ENCODE peak calls at places on chromosomes 2 and 18, in nine cellular contexts. D is gastrocnemius medialis, Z is endothelial cell of umbilical vein, J is heart left ventricle, C is heart right ventricle, I is uterus, A is RWPE2, Q is Caco-2, T is fibroblast of lung. V is an unnamed sample. For H3K4me1, the result is how much of the 10 kb centered on the place peaks cover.

GRCh38 chr2:171810409-171810993 is 83.5 kb downstream of the SLC25A12 start:
- DNase-seq in Z (no peak), T (peak), Q (no peak), A (no peak), J (no peak), C (no peak), D (no peak), I (no peak), V (no peak)

GRCh38 chr2:134127496-134127895 is 126.4 kb upstream of the MGAT5 start:
- DNase-seq in T (no peak), D (no peak), Z (no peak), C (no peak), I (no peak), A (no peak), Q (no peak), J (no peak), V (no peak)

GRCh38 chr2:148524519-148524919 is 120.0 kb upstream of the EPC2 start:
- DNase-seq in Q (no peak), D (no peak), Z (no peak), I (no peak), C (no peak), T (no peak), A (no peak), J (no peak), V (no peak)

GRCh38 chr2:66440011-66440542 is 5.2 kb downstream of the MEIS1 start:
- DNase-seq in Z (peak), T (peak), D (no peak), A (no peak), Q (no peak), I (no peak), J (peak), C (no peak), V (no peak)

GRCh38 chr2:29249666-29250253 is 134.5 kb downstream of the CLIP4 start:
- DNase-seq in D (no peak), J (no peak), Z (no peak), T (no peak), C (no peak), Q (no peak), A (no peak), I (no peak), V (no peak)

GRCh38 chr2:97857553-97857952 is 138.2 kb downstream of the TMEM131 start:
- DNase-seq in D (peak), T (no peak), A (no peak), J (no peak), Q (no peak), Z (no peak), I (no peak), C (no peak), V (no peak)

GRCh38 chr2:119028327-119029174 is 86.6 kb downstream of the MARCO start:
- DNase-seq in T (peak), J (no peak), Q (peak), A (no peak), D (no peak), I (no peak), Z (peak), C (no peak), V (no peak)

GRCh38 chr2:84832772-84833461 is 48.0 kb downstream of the TRABD2A start:
- DNase-seq in I (no peak), A (no peak), Q (no peak), Z (no peak), T (no peak), J (peak), C (peak), D (peak), V (peak)

GRCh38 chr2:166127217-166128155 is at the start of gene SCN1A:
- DNase-seq in Q (peak), A (no peak), C (no peak), D (no peak), Z (peak), J (no peak), T (peak), I (no peak), V (no peak)

GRCh38 chr2:239684271-239684670 is 283.5 kb upstream of the HDAC4 start:
- DNase-seq in Q (no peak), I (no peak), A (no peak), D (no peak), C (no peak), J (no peak), Z (no peak), T (no peak), V (peak)

GRCh38 chr2:172938713-172939375 is 136.8 kb upstream of the MAP3K20 start:
- DNase-seq in Z (no peak), D (no peak), C (no peak), J (no peak), I (no peak), T (peak), Q (no peak), A (no peak), V (no peak)

GRCh38 chr2:121944072-121944829 is 188.8 kb downstream of the TSN start:
- DNase-seq in I (no peak), D (peak), T (peak), Z (no peak), Q (no peak), J (no peak), A (no peak), C (no peak), V (no peak)

GRCh38 chr18:23881778-23882177 is 132.8 kb upstream of the TTC39C start:
- DNase-seq in I (no peak), J (no peak), Q (no peak), C (no peak), A (no peak), D (no peak), T (no peak), Z (no peak), V (no peak)

GRCh38 chr18:58417752-58418151 is 211.1 kb downstream of the ALPK2 start:
- DNase-seq in C (no peak), I (no peak), D (no peak), A (no peak), Q (no peak), T (peak), J (no peak), Z (peak), V (no peak)

GRCh38 chr2:230907361-230908093 is 17.5 kb downstream of the GPR55 start:
- DNase-seq in D (no peak), Z (no peak), T (no peak), Q (no peak), A (no peak), J (no peak), I (no peak), C (no peak), V (no peak)

GRCh38 chr18:46642561-46642960 is 14.5 kb downstream of the LOXHD1 start:
- DNase-seq in C (no peak), A (no peak), Q (no peak), I (no peak), Z (no peak), T (no peak), J (no peak), D (no peak), V (no peak)

GRCh38 chr2:189933041-189933440 is 129.5 kb downstream of the MSTN start:
- DNase-seq in I (no peak), T (no peak), J (no peak), D (no peak), Z (no peak), C (no peak), Q (no peak), A (no peak), V (no peak)

GRCh38 chr2:238928520-238929241 is 80.8 kb downstream of the TWIST2 start:
- DNase-seq in Z (no peak), A (peak), D (no peak), Q (no peak), J (no peak), T (no peak), I (peak), C (no peak), V (no peak)

GRCh38 chr2:189995679-189996078 is 66.8 kb downstream of the MSTN start:
- DNase-seq in A (no peak), Z (no peak), I (no peak), D (no peak), T (no peak), J (no peak), Q (no peak), C (no peak), V (no peak)

GRCh38 chr2:172259835-172260234 is 157.1 kb upstream of the DLX2 start:
- DNase-seq in T (no peak), A (no peak), D (no peak), C (no peak), I (no peak), J (no peak), Z (no peak), Q (no peak), V (no peak)

GRCh38 chr2:11710210-11710609 is 36.2 kb upstream of the LPIN1 start:
- DNase-seq in C (no peak), Q (no peak), D (peak), J (no peak), I (no peak), Z (peak), A (no peak), T (peak), V (peak)

GRCh38 chr2:67824196-67824595 is 238.6 kb downstream of the C1D start:
- DNase-seq in I (peak), Z (no peak), A (no peak), J (no peak), C (no peak), Q (no peak), D (no peak), T (peak), V (no peak)

GRCh38 chr2:21067125-21067524 is 23.3 kb upstream of the APOB start:
- DNase-seq in J (no peak), Z (no peak), I (no peak), A (no peak), T (no peak), C (no peak), Q (no peak), D (no peak), V (no peak)

GRCh38 chr2:174331731-174332606 is 2.8 kb upstream of the SP9 start:
- DNase-seq in I (no peak), C (no peak), A (no peak), Q (no peak), J (no peak), T (no peak), D (no peak), Z (no peak), V (no peak)

GRCh38 chr2:196112408-196113039 is 43.9 kb upstream of the DNAH7 start:
- DNase-seq in Q (no peak), D (no peak), I (no peak), A (no peak), T (peak), C (no peak), Z (no peak), J (no peak), V (no peak)

GRCh38 chr2:218568190-218569037 is at the start of the genes CNOT9 and USP37:
- DNase-seq in A (peak), T (peak), J (peak), I (peak), D (peak), Q (peak), Z (peak), C (peak), V (peak)

GRCh38 chr18:48409591-48410094 is 460 bp upstream of the ZBTB7C start:
- DNase-seq in D (peak), I (no peak), J (peak), T (peak), A (no peak), Q (peak), C (peak), Z (peak), V (peak)

GRCh38 chr2:240818543-240819403 is 1.2 kb downstream of the KIF1A start:
- DNase-seq in C (no peak), J (no peak), I (no peak), D (no peak), Z (no peak), Q (no peak), T (no peak), A (peak), V (no peak)
- H3K4me3 ChIP-seq in C (peak), J (peak), I (no peak), D (peak), Z (no peak), Q (peak), T (no peak), A (no peak), V (peak)

GRCh38 chr18:63175264-63175663 is 144.3 kb downstream of the BCL2 start:
- DNase-seq in Z (no peak), D (no peak), T (no peak), Q (no peak), I (no peak), A (no peak), C (no peak), J (no peak), V (no peak)
- H3K4me1 ChIP-seq in Z (under half), D (under half), T (under half), Q (under half), I (under half), A (under half), C (under half), J (under half), V (under half)

GRCh38 chr2:80499095-80499494 is 194.5 kb upstream of the LRRTM1 start:
- DNase-seq in I (no peak), C (peak), A (no peak), J (peak), D (no peak), Q (peak), T (peak), Z (no peak), V (no peak)
- TF ChIP-seq CTCF in I (peak), C (peak), A (peak), J (peak), D (no peak), Q (peak), T (peak), Z (no peak), V (no peak)

GRCh38 chr18:11147371-11147860 is 2.0 kb downstream of the PIEZO2 start:
- DNase-seq in C (no peak), J (no peak), Z (no peak), Q (no peak), T (peak), D (no peak), A (no peak), I (no peak), V (no peak)
- H3K4me3 ChIP-seq in C (no peak), J (no peak), Z (no peak), Q (no peak), T (peak), D (no peak), A (no peak), I (no peak), V (no peak)